ENCODE peak calls at places on chromosomes 6 and 20, in nine cellular contexts. J, V, U, F, H, N, M, D and I are unnamed samples.
A peak's percentile ranks its signal among the peaks of the same experiment; 100 is the strongest.

GRCh38 chr6:89023591-89024441 is 56.7 kb upstream of the PNRC1 start:
- DNase-seq in J (no peak), V (peak; percentile 48), U (no peak), F (no peak), H (no peak), N (no peak), M (no peak), D (no peak), I (no peak)

GRCh38 chr6:108635505-108636226 is 74.9 kb downstream of the FOXO3 start:
- DNase-seq in J (no peak), V (no peak), U (no peak), F (peak; percentile 74), H (no peak), N (no peak), M (no peak), D (peak; percentile 67), I (no peak)

GRCh38 chr20:22927537-22927936 is 107.6 kb upstream of the SSTR4 start:
- DNase-seq in J (no peak), V (no peak), U (no peak), F (no peak), H (no peak), N (no peak), M (no peak), D (no peak), I (no peak)

GRCh38 chr6:33169286-33170175 is 22.7 kb downstream of the COL11A2 start:
- DNase-seq in J (no peak), V (no peak), U (no peak), F (no peak), H (no peak), N (no peak), M (no peak), D (no peak), I (no peak)

GRCh38 chr20:41249781-41250281 is 67.7 kb downstream of the ZHX3 start:
- DNase-seq in J (peak; percentile 56), V (no peak), U (peak; percentile 55), F (no peak), H (no peak), N (peak; percentile 55), M (no peak), D (no peak), I (no peak)

GRCh38 chr20:49905415-49906091 is 9.8 kb downstream of the SPATA2 start:
- DNase-seq in J (no peak), V (no peak), U (no peak), F (no peak), H (no peak), N (no peak), M (peak; percentile 2), D (no peak), I (no peak)

GRCh38 chr6:42010185-42010872 is 40.0 kb upstream of the TAF8 start:
- DNase-seq in J (no peak), V (no peak), U (no peak), F (no peak), H (no peak), N (no peak), M (no peak), D (peak; percentile 57), I (no peak)

GRCh38 chr6:1286972-1287600 is 24.8 kb upstream of the FOXQ1 start:
- DNase-seq in J (no peak), V (no peak), U (peak; percentile 85), F (peak; percentile 87), H (peak; percentile 63), N (no peak), M (peak; percentile 64), D (peak; percentile 99), I (no peak)

GRCh38 chr6:36298037-36298436 is 28.2 kb downstream of the PNPLA1 start:
- DNase-seq in J (no peak), V (no peak), U (no peak), F (no peak), H (no peak), N (no peak), M (no peak), D (no peak), I (no peak)

GRCh38 chr6:36302227-36302976 is 32.5 kb downstream of the PNPLA1 start:
- DNase-seq in J (peak; percentile 79), V (peak; percentile 76), U (peak; percentile 82), F (peak; percentile 82), H (peak; percentile 72), N (peak; percentile 95), M (peak; percentile 94), D (peak; percentile 69), I (peak; percentile 68)

GRCh38 chr6:36305885-36306284 is 30.8 kb downstream of the BNIP5 start:
- DNase-seq in J (no peak), V (no peak), U (peak; percentile 56), F (no peak), H (no peak), N (no peak), M (no peak), D (no peak), I (no peak)

GRCh38 chr6:36301085-36301658 is 31.3 kb downstream of the PNPLA1 start:
- DNase-seq in J (no peak), V (no peak), U (peak; percentile 60), F (no peak), H (no peak), N (no peak), M (no peak), D (no peak), I (no peak)

DNA sequence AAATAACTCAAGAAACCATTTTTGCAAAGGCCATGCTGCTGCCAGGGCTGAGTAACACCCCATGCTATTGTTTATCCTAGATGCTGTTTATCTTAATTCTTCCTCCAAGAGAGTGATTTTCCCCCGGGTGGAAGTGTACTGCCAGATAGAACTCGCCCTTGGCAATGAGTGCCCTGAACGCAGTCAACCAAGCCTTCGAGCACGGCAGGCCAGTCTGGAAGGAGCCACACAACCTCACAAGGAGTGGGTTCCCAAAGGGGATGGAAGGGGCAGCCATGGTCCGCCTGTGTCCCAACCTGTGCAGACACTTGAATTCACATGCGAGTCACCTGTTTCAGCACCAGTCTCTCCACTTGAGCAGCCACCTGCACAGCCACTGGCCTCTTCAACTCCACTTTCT is 31.9 kb downstream of the PNPLA1 start:
- DNase-seq in J (no peak), V (no peak), U (peak; percentile 64), F (no peak), H (no peak), N (no peak), M (no peak), D (no peak), I (no peak)
- H3K27ac ChIP-seq in J (no peak overlapping the region), V (no peak overlapping the region), U (no peak overlapping the region), F (no peak overlapping the region), H (no peak overlapping the region), N (no peak overlapping the region), M (no peak overlapping the region), D (no peak overlapping the region), I (no peak overlapping the region)

DNA sequence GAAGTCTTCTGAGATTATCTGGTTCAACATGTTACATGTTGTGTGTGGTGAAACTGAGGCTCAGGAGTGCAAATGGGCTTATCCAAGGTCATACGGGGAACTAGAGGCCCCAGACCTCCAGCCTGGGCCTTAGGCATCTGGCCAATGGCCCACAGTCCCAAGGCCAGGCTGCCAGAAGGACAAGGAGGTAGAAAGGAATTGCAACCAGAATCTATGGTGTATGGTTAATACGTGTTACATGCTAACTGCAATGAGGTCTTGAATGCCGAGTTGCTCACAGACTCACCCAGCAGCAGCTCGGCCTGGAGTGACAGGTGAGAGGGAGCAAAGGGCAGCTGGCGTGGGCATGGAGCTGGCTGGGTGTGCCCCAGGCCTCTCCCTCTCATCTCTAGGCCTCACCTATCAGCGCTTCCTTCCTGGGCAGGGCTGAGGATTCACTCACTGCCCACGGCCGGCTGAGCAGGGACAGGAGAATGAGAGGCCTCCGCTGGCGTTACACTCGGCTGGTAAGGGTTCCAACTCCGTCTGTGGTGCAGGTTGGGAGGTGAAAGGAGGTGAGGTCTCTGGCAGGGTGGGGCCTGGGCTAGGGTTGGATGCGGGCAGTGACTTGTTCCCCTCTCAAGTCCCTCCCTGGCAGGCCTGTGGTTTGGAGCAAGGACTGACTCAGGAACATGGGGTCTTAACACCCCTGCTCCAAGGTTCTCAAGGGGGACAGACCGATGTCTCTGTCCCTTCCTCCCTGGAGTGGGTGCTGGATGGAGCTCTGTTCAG is at the start of gene TLDC2:
- DNase-seq in J (no peak), V (no peak), U (peak; percentile 24), F (peak; percentile 29), H (no peak), N (no peak), M (peak; percentile 91), D (no peak), I (no peak)
- H3K27ac ChIP-seq in J (no peak within 1 kb of the TSS), V (no peak within 1 kb of the TSS), U (no peak within 1 kb of the TSS), F (no peak within 1 kb of the TSS), H (no peak within 1 kb of the TSS), N (no peak within 1 kb of the TSS), M (peak within 1 kb of the TSS; percentile 85), D (no peak within 1 kb of the TSS), I (no peak within 1 kb of the TSS)

GRCh38 chr6:15592610-15593009 is 70.2 kb downstream of the DTNBP1 start:
- DNase-seq in J (no peak), V (no peak), U (no peak), F (no peak), H (no peak), N (no peak), M (no peak), D (no peak), I (no peak)

GRCh38 chr6:15596241-15596896 is 66.5 kb downstream of the DTNBP1 start:
- DNase-seq in J (no peak), V (no peak), U (no peak), F (no peak), H (no peak), N (no peak), M (no peak), D (no peak), I (no peak)

GRCh38 chr6:15595461-15596173 is 67.2 kb downstream of the DTNBP1 start:
- DNase-seq in J (no peak), V (no peak), U (no peak), F (peak; percentile 52), H (no peak), N (no peak), M (no peak), D (peak; percentile 85), I (no peak)

GRCh38 chr6:15594512-15595241 is 68.2 kb downstream of the DTNBP1 start:
- DNase-seq in J (no peak), V (no peak), U (no peak), F (no peak), H (no peak), N (no peak), M (no peak), D (no peak), I (no peak)

DNA sequence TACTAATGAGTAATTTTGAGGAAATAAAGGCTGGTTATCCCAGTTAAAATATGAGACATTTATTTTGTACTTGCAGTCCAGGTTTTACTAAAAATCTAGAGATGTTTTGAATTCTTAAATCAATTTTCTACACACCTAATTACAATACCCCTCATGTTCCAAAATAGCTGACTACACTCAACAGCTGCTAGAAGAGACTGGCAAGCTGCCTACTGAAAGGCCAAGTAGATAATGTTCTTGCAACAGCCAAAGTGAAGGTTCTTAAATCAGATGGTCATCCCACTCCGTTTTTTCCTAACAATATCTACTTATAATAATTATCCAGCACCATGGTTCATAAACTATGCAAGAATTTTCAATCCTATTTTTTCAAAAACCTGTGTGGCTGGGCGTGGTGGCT is 69.0 kb downstream of the DTNBP1 start:
- DNase-seq in J (no peak), V (no peak), U (no peak), F (no peak), H (no peak), N (no peak), M (no peak), D (no peak), I (no peak)
- H3K27ac ChIP-seq in J (no peak overlapping the region), V (peak overlapping the region; percentile 70), U (no peak overlapping the region), F (no peak overlapping the region), H (no peak overlapping the region), N (no peak overlapping the region), M (no peak overlapping the region), D (no peak overlapping the region), I (no peak overlapping the region)

GRCh38 chr6:160789263-160790027 is 87.4 kb downstream of the PLG start:
- DNase-seq in J (no peak), V (no peak), U (no peak), F (no peak), H (no peak), N (no peak), M (no peak), D (no peak), I (no peak)

GRCh38 chr6:160791981-160792418 is 90.0 kb downstream of the PLG start:
- DNase-seq in J (no peak), V (no peak), U (no peak), F (no peak), H (no peak), N (no peak), M (no peak), D (no peak), I (no peak)

GRCh38 chr6:160790028-160790792 is 88.2 kb downstream of the PLG start:
- DNase-seq in J (peak; percentile 7), V (no peak), U (no peak), F (no peak), H (no peak), N (no peak), M (no peak), D (no peak), I (no peak)

GRCh38 chr6:160792711-160793110 is 90.7 kb downstream of the PLG start:
- DNase-seq in J (no peak), V (no peak), U (no peak), F (no peak), H (no peak), N (no peak), M (no peak), D (no peak), I (no peak)

DNA sequence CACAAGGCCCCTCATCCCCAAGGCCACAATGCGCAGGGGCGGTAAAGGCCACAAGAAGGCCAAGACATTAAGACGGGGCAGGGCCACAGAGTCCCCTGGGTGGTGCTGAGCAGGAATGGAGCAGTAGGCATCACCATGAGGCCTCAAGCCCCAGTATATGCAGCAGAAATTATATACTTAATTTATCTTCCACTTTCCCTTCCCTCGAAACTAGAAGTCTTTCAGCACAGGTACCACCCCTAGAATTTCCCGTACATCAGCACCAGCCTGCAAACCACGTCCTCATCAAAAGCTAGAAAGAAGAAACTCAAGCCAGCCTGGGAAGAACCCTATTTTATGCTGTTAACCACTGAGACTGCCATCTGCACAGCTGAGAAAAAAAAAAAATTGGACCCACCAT is 89.4 kb downstream of the PLG start:
- DNase-seq in J (no peak), V (no peak), U (no peak), F (no peak), H (no peak), N (no peak), M (no peak), D (no peak), I (no peak)
- H3K27ac ChIP-seq in J (no peak overlapping the region), V (no peak overlapping the region), U (no peak overlapping the region), F (no peak overlapping the region), H (no peak overlapping the region), N (no peak overlapping the region), M (no peak overlapping the region), D (no peak overlapping the region), I (no peak overlapping the region)